ENCODE peak calls at places on chromosome 20, in six cellular contexts. F is neuronal stem cell, Q is H1, S is mesendoderm, A is mesenchymal stem cell, Y is trophoblast cell. Z is an unnamed sample. For H3K36me3 and H3K79me1, the result is how much of the 10 kb centered on the place peaks cover.

GRCh38 chr20:10793741-10794140 is 119.9 kb upstream of the JAG1 start:
- DNase-seq in A (no peak), F (no peak), Y (no peak), Q (peak), S (no peak), Z (no peak)

GRCh38 chr20:43840382-43841070 is 74.1 kb upstream of the TOX2 start:
- DNase-seq in F (peak), Y (peak), Q (peak), A (peak), S (peak), Z (peak)

GRCh38 chr20:21767200-21767738 is 61.8 kb downstream of the PAX1 start:
- DNase-seq in Q (no peak), Y (no peak), S (no peak), A (no peak), F (no peak), Z (no peak)

GRCh38 chr20:14193443-14193842 is 144.0 kb downstream of the FLRT3 start:
- DNase-seq in A (no peak), F (no peak), S (peak), Y (no peak), Q (no peak), Z (no peak)

GRCh38 chr20:49167811-49168507 is 20.2 kb downstream of the STAU1 start:
- DNase-seq in Q (no peak), Y (no peak), F (no peak), A (peak), S (no peak), Z (peak)

GRCh38 chr20:438581-439469 is 23.5 kb downstream of the TBC1D20 start:
- DNase-seq in S (no peak), A (no peak), F (no peak), Y (no peak), Q (no peak), Z (no peak)

GRCh38 chr20:17530716-17531536 is at the start of gene BFSP1:
- DNase-seq in Q (peak), S (peak), F (peak), Y (peak), A (peak), Z (peak)

GRCh38 chr20:50405235-50405914 is 104.8 kb upstream of the PTPN1 start:
- DNase-seq in S (no peak), F (no peak), Q (no peak), A (no peak), Y (no peak), Z (no peak)

GRCh38 chr20:57392512-57393271 is 1.5 kb downstream of the RBM38 start:
- DNase-seq in A (no peak), Q (no peak), F (no peak), S (no peak), Y (no peak), Z (no peak)

GRCh38 chr20:50575869-50576720 is 65.9 kb downstream of the PTPN1 start:
- DNase-seq in S (peak), Q (peak), F (peak), Y (peak), A (peak), Z (peak)

GRCh38 chr20:52209154-52209571 is 17.6 kb upstream of the ZFP64 start:
- DNase-seq in F (no peak), Q (peak), A (no peak), Y (no peak), S (peak), Z (no peak)

GRCh38 chr20:10857362-10858070 is 183.7 kb upstream of the JAG1 start:
- DNase-seq in S (peak), A (peak), Y (peak), F (no peak), Q (no peak), Z (peak)

GRCh38 chr20:35611482-35611881 is 4.1 kb upstream of the SPAG4 start:
- DNase-seq in S (no peak), Y (no peak), Q (no peak), A (no peak), F (no peak), Z (no peak)

GRCh38 chr20:16069416-16070010 is 503.7 kb downstream of the KIF16B start:
- DNase-seq in S (no peak), F (no peak), Q (no peak), A (no peak), Y (no peak), Z (no peak)

GRCh38 chr20:45822863-45823262 is 4.2 kb downstream of the TNNC2 start:
- DNase-seq in Q (no peak), F (no peak), A (peak), S (no peak), Y (peak), Z (peak)

GRCh38 chr20:64116016-64116415 is 8.7 kb upstream of the NPBWR2 start:
- DNase-seq in Y (no peak), A (no peak), S (no peak), Q (peak), F (no peak), Z (no peak)

GRCh38 chr20:63567382-63568169 is 6.5 kb downstream of the HELZ2 start:
- DNase-seq in F (no peak), S (no peak), A (peak), Q (no peak), Y (peak), Z (no peak)

GRCh38 chr20:24118781-24119175 is 130.2 kb upstream of the GGTLC1 start:
- DNase-seq in F (no peak), S (no peak), Y (peak), A (no peak), Q (no peak), Z (no peak)

GRCh38 chr20:12591949-12592470 is 416.8 kb upstream of the SPTLC3 start:
- DNase-seq in F (no peak), S (peak), A (no peak), Q (no peak), Y (peak), Z (no peak)

GRCh38 chr20:36959242-36959641 is 7.7 kb upstream of the SAMHD1 start:
- DNase-seq in S (no peak), A (no peak), Y (peak), Q (no peak), F (no peak), Z (peak)

DNA sequence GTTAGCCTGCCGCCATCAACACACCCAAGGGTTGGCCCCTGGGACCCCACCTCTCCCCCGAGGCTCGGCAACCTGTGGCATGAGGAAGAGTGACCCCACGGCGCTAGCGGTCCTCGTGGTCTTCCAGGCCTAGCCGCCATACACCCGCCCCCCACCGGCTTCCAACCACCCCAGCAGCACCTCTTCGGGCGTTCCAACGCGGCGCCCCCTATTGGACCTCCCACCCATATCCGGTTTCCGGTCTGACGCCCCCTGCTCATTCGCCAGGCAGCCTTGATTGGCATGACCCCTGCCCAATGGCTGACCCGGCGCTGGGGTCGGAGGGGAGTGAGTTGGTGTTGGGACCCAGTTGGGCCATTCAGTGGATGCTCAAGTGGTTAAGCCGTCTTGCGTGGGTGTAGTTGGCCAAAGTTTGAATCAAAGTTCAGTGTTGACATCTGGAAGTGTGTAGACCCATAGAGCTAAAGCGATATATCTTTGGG is at the start of gene GNAS-AS1:
- DNase-seq in S (peak), Y (no peak), Q (peak), F (peak), A (peak), Z (peak)
- H3K18ac ChIP-seq in S (no peak), Y (peak), Q (peak), F (peak), A (no peak), Z (no peak)

GRCh38 chr20:25319241-25320034 is 71.2 kb downstream of the ABHD12 start:
- DNase-seq in Y (no peak), Q (no peak), F (no peak), S (no peak), A (no peak), Z (no peak)

GRCh38 chr20:25321991-25322390 is 68.6 kb downstream of the ABHD12 start:
- DNase-seq in A (peak), Y (no peak), Q (no peak), S (no peak), F (no peak), Z (no peak)

GRCh38 chr20:25321262-25321831 is 69.3 kb downstream of the ABHD12 start:
- DNase-seq in A (peak), Y (no peak), F (no peak), S (no peak), Q (peak), Z (no peak)

GRCh38 chr20:25318471-25319240 is 70.8 kb downstream of the PYGB start:
- DNase-seq in A (no peak), Q (no peak), F (no peak), Y (peak), S (no peak), Z (no peak)

DNA sequence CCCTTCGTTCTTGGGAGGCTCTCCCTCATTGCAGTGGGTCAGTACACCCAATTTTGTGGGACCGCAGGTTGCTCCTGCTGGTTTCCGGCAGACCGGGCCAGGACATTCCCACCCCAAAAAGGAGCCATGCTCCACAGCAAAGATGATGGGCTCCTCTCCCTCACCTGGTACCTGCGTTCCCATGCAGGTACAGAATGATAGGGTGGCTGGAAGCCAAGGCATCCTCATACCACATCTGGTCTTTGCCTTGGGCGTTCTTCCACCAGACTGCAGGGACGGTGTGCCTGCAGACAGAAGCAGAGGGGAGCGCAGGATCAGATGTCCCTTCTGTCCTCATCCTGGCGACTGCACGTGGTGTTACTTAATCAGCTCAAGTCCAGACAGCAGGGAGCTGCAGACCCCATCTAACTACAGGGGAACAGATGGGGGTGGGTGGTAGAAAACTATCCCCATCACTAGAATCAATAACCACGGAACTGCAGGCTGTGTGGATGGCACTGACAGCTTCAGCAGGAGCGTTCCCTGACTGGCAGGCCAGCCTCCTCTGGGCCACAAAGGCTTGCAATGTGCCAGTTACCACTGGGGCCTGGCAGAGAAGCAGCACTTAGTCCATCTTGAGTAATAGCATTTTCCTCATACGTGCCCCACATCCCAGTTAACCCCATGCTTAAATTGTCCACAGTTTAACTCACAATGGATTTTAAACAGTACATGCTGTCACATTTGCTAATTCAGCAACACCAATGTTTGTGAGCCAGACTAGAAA is 70.4 kb downstream of the ABHD12 start:
- DNase-seq in Y (no peak), S (no peak), F (no peak), Q (no peak), A (no peak), Z (no peak)
- H3K36me3 ChIP-seq in Y (under half), S (under half), F (under half), Q (under half), A (under half), Z (under half)

GRCh38 chr20:7654231-7654630 is 286.0 kb downstream of the HAO1 start:
- DNase-seq in F (no peak), S (no peak), A (no peak), Q (no peak), Y (no peak), Z (no peak)

GRCh38 chr20:7660165-7660564 is 280.1 kb downstream of the HAO1 start:
- DNase-seq in F (no peak), Q (no peak), A (no peak), Y (no peak), S (no peak), Z (no peak)

GRCh38 chr20:7657569-7657968 is 282.7 kb downstream of the HAO1 start:
- DNase-seq in S (no peak), A (no peak), Y (no peak), F (no peak), Q (no peak), Z (no peak)

GRCh38 chr20:7656662-7657061 is 283.6 kb downstream of the HAO1 start:
- DNase-seq in F (no peak), S (no peak), A (no peak), Y (no peak), Q (no peak), Z (no peak)
- H3K79me1 ChIP-seq in F (under half), S (under half), A (under half), Y (under half), Q (under half), Z (under half)

GRCh38 chr20:62489186-62489939 is 13.6 kb upstream of the GATA5 start:
- DNase-seq in S (no peak), F (no peak), A (no peak), Y (no peak), Q (no peak), Z (no peak)
- H3K18ac ChIP-seq in S (no peak), F (peak), A (no peak), Y (no peak), Q (no peak), Z (no peak)

GRCh38 chr20:32518593-32519366 is 66.4 kb downstream of the NOL4L start:
- DNase-seq in F (no peak), Q (no peak), S (no peak), A (no peak), Y (no peak), Z (no peak)
- H3K36me3 ChIP-seq in F (under half), Q (under half), S (under half), A (under half), Y (under half), Z (under half)

Z was measured in IMR-90.